ENCODE peak calls at places on chromosomes 2 and 18, in eight cellular contexts. N, H, R, G, E, X, L and Y are unnamed samples.

GRCh38 chr2:9463698-9464034 is 10.7 kb upstream of the IAH1 start:
- DNase-seq in R (no peak), X (no peak), G (no peak), L (peak; percentile 37), H (no peak), E (no peak), N (no peak), Y (no peak)

GRCh38 chr2:88919087-88919738 is 227.7 kb downstream of the RPIA start:
- DNase-seq in R (no peak), L (no peak), N (peak; percentile 51), H (peak; percentile 39), G (no peak), E (peak; percentile 19), X (no peak), Y (peak; percentile 54)

GRCh38 chr2:214310319-214310718 is 100.5 kb upstream of the VWC2L start:
- DNase-seq in X (no peak), H (peak; percentile 21), N (peak; percentile 33), R (peak; percentile 23), E (no peak), L (no peak), G (no peak), Y (peak; percentile 43)

GRCh38 chr18:72539861-72540260 is 4.3 kb downstream of the CBLN2 start:
- DNase-seq in H (no peak), G (no peak), X (no peak), R (peak; percentile 15), E (no peak), L (no peak), N (no peak), Y (no peak)

GRCh38 chr2:225282858-225283693 is 116.4 kb upstream of the NYAP2 start:
- DNase-seq in L (peak; percentile 41), H (peak; percentile 34), G (peak; percentile 40), R (peak; percentile 58), E (peak; percentile 33), X (peak; percentile 31), N (peak; percentile 75), Y (peak; percentile 76)

GRCh38 chr18:45556217-45556616 is 59.1 kb upstream of the SLC14A2 start:
- DNase-seq in G (no peak), E (no peak), X (no peak), H (no peak), L (no peak), N (no peak), R (no peak), Y (no peak)

GRCh38 chr2:10305254-10305635 is 2.5 kb downstream of the HPCAL1 start:
- DNase-seq in H (peak; percentile 67), N (no peak), G (no peak), X (no peak), R (no peak), E (no peak), L (no peak), Y (no peak)

GRCh38 chr2:182280128-182280527 is 146.7 kb downstream of the PDE1A start:
- DNase-seq in G (no peak), H (no peak), L (no peak), N (no peak), R (no peak), X (no peak), E (no peak), Y (no peak)

GRCh38 chr2:236309669-236310029 is 45.4 kb upstream of the ASB18 start:
- DNase-seq in N (no peak), E (peak; percentile 49), L (peak; percentile 16), H (peak; percentile 14), X (no peak), R (peak; percentile 82), G (peak; percentile 52), Y (peak; percentile 85)

GRCh38 chr2:143513081-143513480 is 383.9 kb downstream of the ARHGAP15 start:
- DNase-seq in H (no peak), N (peak; percentile 30), X (peak; percentile 19), R (peak; percentile 67), E (peak; percentile 27), G (peak; percentile 60), L (peak; percentile 24), Y (peak; percentile 76)

GRCh38 chr2:172250801-172251200 is 148.1 kb upstream of the DLX2 start:
- DNase-seq in E (no peak), X (no peak), N (no peak), G (no peak), L (no peak), H (no peak), R (no peak), Y (peak; percentile 32)

GRCh38 chr2:207489251-207489650 is 40.5 kb upstream of the CREB1 start:
- DNase-seq in E (no peak), N (no peak), X (no peak), R (no peak), H (no peak), G (no peak), L (no peak), Y (no peak)

GRCh38 chr18:74264303-74265020 is 27.3 kb downstream of the CYB5A start:
- DNase-seq in R (no peak), X (no peak), N (no peak), E (no peak), G (no peak), L (no peak), H (no peak), Y (no peak)

GRCh38 chr18:12258719-12259705 is 4.9 kb downstream of the CIDEA start:
- DNase-seq in H (no peak), N (no peak), G (no peak), L (no peak), X (no peak), R (no peak), E (no peak), Y (peak; percentile 41)

GRCh38 chr2:164937864-164938401 is 17.4 kb downstream of the SLC38A11 start:
- DNase-seq in R (no peak), E (no peak), L (no peak), G (peak; percentile 8), H (no peak), X (no peak), N (no peak), Y (no peak)

GRCh38 chr18:68148862-68149261 is 566.0 kb downstream of the TMX3 start:
- DNase-seq in N (no peak), L (no peak), E (no peak), X (no peak), G (no peak), R (peak; percentile 70), H (peak; percentile 31), Y (peak; percentile 38)

GRCh38 chr18:74897971-74898657 is 300.4 kb downstream of the ZNF407 start:
- DNase-seq in R (no peak), L (no peak), H (no peak), X (no peak), E (no peak), N (peak; percentile 76), G (no peak), Y (no peak)

GRCh38 chr2:182924311-182924710 is 57.9 kb upstream of the FRZB start:
- DNase-seq in E (no peak), G (no peak), L (no peak), X (no peak), H (no peak), R (no peak), N (no peak), Y (no peak)

DNA sequence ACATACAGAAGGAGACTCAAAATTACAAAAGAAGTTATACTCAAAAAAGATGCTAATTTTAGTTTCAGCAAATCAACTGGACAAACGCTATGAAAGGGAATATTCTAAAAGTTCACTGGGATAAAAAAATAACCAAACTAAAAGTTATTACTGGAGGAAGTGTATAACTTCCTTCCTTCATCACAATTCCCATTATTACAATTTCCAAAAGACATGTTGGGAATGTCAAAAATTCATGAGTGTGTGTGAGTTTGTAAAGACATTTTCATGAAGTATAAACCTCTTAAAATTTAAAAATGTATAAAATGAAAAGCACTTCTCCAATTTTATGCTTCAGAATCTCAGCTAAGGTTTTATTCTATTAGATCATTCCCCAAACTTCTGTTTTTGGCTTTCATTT is 67.8 kb downstream of the MERTK start:
- DNase-seq in G (no peak), R (no peak), L (no peak), E (no peak), H (no peak), X (no peak), N (no peak), Y (no peak)
- TF ChIP-seq EZH2phosphoT487 in G (no peak), R (no peak), L (no peak), E (no peak), H (no peak), X (no peak), N (no peak), Y (no peak)

DNA sequence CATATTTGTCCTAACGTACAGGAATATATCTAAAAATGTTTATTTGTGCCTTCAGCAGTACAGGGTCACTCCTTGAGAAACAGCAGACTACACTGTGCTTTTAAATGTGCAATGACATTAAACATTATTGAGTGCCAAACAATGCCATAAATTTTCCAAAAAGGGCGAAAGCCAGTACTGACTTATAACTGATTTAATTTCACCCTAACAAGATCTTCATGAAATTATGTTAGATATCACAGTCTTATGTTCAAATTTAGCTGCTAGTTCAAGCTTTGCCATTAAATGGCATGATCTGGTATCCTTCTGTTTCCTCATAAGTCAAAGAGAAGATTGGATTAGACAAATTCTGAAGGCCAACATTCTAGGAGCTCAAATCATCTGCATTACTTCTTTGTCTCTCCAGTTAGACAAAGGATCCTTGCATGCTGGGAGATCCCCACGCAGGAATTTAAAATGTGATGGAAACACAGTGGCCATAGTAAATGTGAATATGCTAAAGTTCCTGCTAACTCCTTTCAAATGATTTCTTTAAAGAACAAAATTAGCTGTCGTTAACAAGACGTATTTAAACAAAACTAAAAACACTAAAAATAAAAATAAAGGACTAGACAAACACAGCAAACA is 129.3 kb upstream of the STON1 start:
- DNase-seq in N (no peak), G (no peak), H (no peak), L (no peak), R (peak; percentile 11), X (no peak), E (no peak), Y (no peak)
- TF ChIP-seq CTCF in N (no peak), G (no peak), H (no peak), L (no peak), R (no peak), X (no peak), E (no peak), Y (no peak)

GRCh38 chr18:32907656-32908441 is 135.0 kb upstream of the KLHL14 start:
- DNase-seq in H (no peak), E (no peak), G (no peak), R (no peak), X (no peak), L (no peak), N (no peak), Y (no peak)

GRCh38 chr18:32909798-32910561 is 137.2 kb upstream of the KLHL14 start:
- DNase-seq in X (no peak), L (peak; percentile 29), R (peak; percentile 28), G (no peak), N (no peak), E (no peak), H (no peak), Y (no peak)

GRCh38 chr18:32911660-32912284 is 138.9 kb upstream of the KLHL14 start:
- DNase-seq in H (no peak), X (no peak), L (no peak), N (peak; percentile 49), G (no peak), R (no peak), E (no peak), Y (no peak)

GRCh38 chr18:32907215-32907590 is 134.4 kb upstream of the KLHL14 start:
- DNase-seq in L (no peak), G (no peak), N (no peak), X (no peak), E (no peak), H (no peak), R (no peak), Y (no peak)

GRCh38 chr18:32910694-32911296 is 138.0 kb upstream of the KLHL14 start:
- DNase-seq in R (no peak), N (no peak), G (no peak), H (no peak), L (no peak), X (no peak), E (no peak), Y (peak; percentile 37)
- TF ChIP-seq EZH2phosphoT487 in R (no peak), N (no peak), G (no peak), H (no peak), L (no peak), X (no peak), E (no peak), Y (no peak)

GRCh38 chr2:59182249-59182648 is 941.1 kb upstream of the FANCL start:
- DNase-seq in H (no peak), R (peak; percentile 78), N (peak; percentile 35), X (no peak), L (peak; percentile 35), E (peak; percentile 52), G (peak; percentile 61), Y (peak; percentile 91)
- TF ChIP-seq CTCF in H (peak; percentile 39), R (peak; percentile 64), N (peak; percentile 58), X (peak; percentile 52), L (peak; percentile 80), E (peak; percentile 43), G (peak; percentile 44), Y (peak; percentile 79)